ENCODE peak calls at places on chromosomes 13 and 19, in four cellular contexts. N is cardiac fibroblast; H is activated T-helper 9 cell treated with anti-CD3 and anti-CD28 coated beads, Interleukin-2, amount 50 U/mL, for 16 hours; R is Ammon's horn. F is an unnamed sample.

GRCh38 chr13:43009506-43009905 is 13.9 kb upstream of the DNAJC15 start:
- DNase-seq in N (no peak), H (no peak), R (no peak), F (no peak)

GRCh38 chr13:44648392-44649117 is 72.4 kb upstream of the TSC22D1 start:
- DNase-seq in N (peak), H (no peak), R (no peak), F (no peak)

GRCh38 chr19:4068058-4068966 is 1.6 kb upstream of the ZBTB7A start:
- DNase-seq in N (no peak), H (no peak), R (no peak), F (no peak)

GRCh38 chr19:48290341-48290922 is 20.6 kb downstream of the ZNF114 start:
- DNase-seq in N (peak), H (no peak), R (no peak), F (no peak)

GRCh38 chr13:24865158-24865557 is 101.2 kb downstream of the RNF17 start:
- DNase-seq in N (peak), H (no peak), R (peak), F (no peak)

GRCh38 chr13:88648598-88649373 is 977.6 kb downstream of the SLITRK5 start:
- DNase-seq in N (no peak), H (no peak), R (no peak), F (no peak)

GRCh38 chr13:45863716-45864590 is 12.4 kb upstream of the SIAH3 start:
- DNase-seq in N (no peak), H (no peak), R (peak), F (no peak)

GRCh38 chr13:83121904-83122303 is 760.4 kb downstream of the SLITRK1 start:
- DNase-seq in N (peak), H (no peak), R (no peak), F (no peak)

GRCh38 chr13:49374585-49375290 is 69.1 kb downstream of the CAB39L start:
- DNase-seq in N (peak), H (no peak), R (no peak), F (no peak)

GRCh38 chr13:68808456-68808855 is 1299.2 kb upstream of the ATXN8OS start:
- DNase-seq in N (no peak), H (no peak), R (no peak), F (no peak)

GRCh38 chr13:95564091-95564490 is 11.6 kb downstream of the CLDN10 start:
- DNase-seq in N (peak), H (no peak), R (no peak), F (no peak)

F was measured in stimulated activated CD4-positive, alpha-beta T cell treated with anti-CD3 and anti-CD28 coated beads, Interleukin-1b, Interleukin-23, amount 100 ng/mL, for 4 hours.